ENCODE peak calls at places on chromosomes 3 and 15, in four cellular contexts. One of them, this sample, is unnamed.

GRCh38 chr3:191882289-191882688 is 421.3 kb downstream of the PYDC2 start:
- DNase-seq in NCI-H524: no peak
- DNase-seq in stimulated activated naive CD8-positive, alpha-beta T cell treated with anti-CD3 and anti-CD28 coated beads, Interleukin-15, amount 100 ng/mL, for 72 hours: no peak
- DNase-seq in HT1080: peak
- DNase-seq in this sample: peak

GRCh38 chr3:181446741-181447140 is 265.0 kb upstream of the SOX2 start:
- DNase-seq in NCI-H524: no peak
- DNase-seq in stimulated activated naive CD8-positive, alpha-beta T cell treated with anti-CD3 and anti-CD28 coated beads, Interleukin-15, amount 100 ng/mL, for 72 hours: no peak
- DNase-seq in HT1080: no peak
- DNase-seq in this sample: no peak

GRCh38 chr3:89964347-89964746 is 856.9 kb downstream of the EPHA3 start:
- DNase-seq in HT1080: no peak
- DNase-seq in stimulated activated naive CD8-positive, alpha-beta T cell treated with anti-CD3 and anti-CD28 coated beads, Interleukin-15, amount 100 ng/mL, for 72 hours: no peak
- DNase-seq in NCI-H524: no peak
- DNase-seq in this sample: peak

GRCh38 chr15:77821188-77821958 is 188.7 kb upstream of the LINGO1 start:
- DNase-seq in NCI-H524: peak
- DNase-seq in stimulated activated naive CD8-positive, alpha-beta T cell treated with anti-CD3 and anti-CD28 coated beads, Interleukin-15, amount 100 ng/mL, for 72 hours: peak
- DNase-seq in HT1080: peak
- DNase-seq in this sample: peak

GRCh38 chr15:32838820-32839219 is 121.0 kb downstream of the GREM1 start:
- DNase-seq in NCI-H524: peak
- DNase-seq in stimulated activated naive CD8-positive, alpha-beta T cell treated with anti-CD3 and anti-CD28 coated beads, Interleukin-15, amount 100 ng/mL, for 72 hours: no peak
- DNase-seq in HT1080: peak
- DNase-seq in this sample: no peak

GRCh38 chr3:155744626-155745324 is at the start of gene PLCH1:
- DNase-seq in stimulated activated naive CD8-positive, alpha-beta T cell treated with anti-CD3 and anti-CD28 coated beads, Interleukin-15, amount 100 ng/mL, for 72 hours: peak
- DNase-seq in NCI-H524: peak
- DNase-seq in HT1080: peak
- DNase-seq in this sample: no peak

GRCh38 chr3:43369404-43370345 is 83.3 kb downstream of the SNRK start:
- DNase-seq in stimulated activated naive CD8-positive, alpha-beta T cell treated with anti-CD3 and anti-CD28 coated beads, Interleukin-15, amount 100 ng/mL, for 72 hours: no peak
- DNase-seq in HT1080: no peak
- DNase-seq in NCI-H524: no peak
- DNase-seq in this sample: no peak

GRCh38 chr3:107981471-107982111 is 109.2 kb downstream of the CD47 start:
- DNase-seq in stimulated activated naive CD8-positive, alpha-beta T cell treated with anti-CD3 and anti-CD28 coated beads, Interleukin-15, amount 100 ng/mL, for 72 hours: no peak
- DNase-seq in HT1080: no peak
- DNase-seq in NCI-H524: no peak
- DNase-seq in this sample: no peak

GRCh38 chr3:17062736-17063135 is 178.0 kb downstream of the PLCL2 start:
- DNase-seq in NCI-H524: no peak
- DNase-seq in HT1080: no peak
- DNase-seq in stimulated activated naive CD8-positive, alpha-beta T cell treated with anti-CD3 and anti-CD28 coated beads, Interleukin-15, amount 100 ng/mL, for 72 hours: no peak
- DNase-seq in this sample: no peak

GRCh38 chr15:57647071-57647790 is 55.5 kb downstream of the MYZAP start:
- DNase-seq in NCI-H524: no peak
- DNase-seq in HT1080: no peak
- DNase-seq in stimulated activated naive CD8-positive, alpha-beta T cell treated with anti-CD3 and anti-CD28 coated beads, Interleukin-15, amount 100 ng/mL, for 72 hours: no peak
- DNase-seq in this sample: no peak

GRCh38 chr15:43868412-43868811 is 41.6 kb downstream of the WDR76 start:
- DNase-seq in NCI-H524: peak
- DNase-seq in stimulated activated naive CD8-positive, alpha-beta T cell treated with anti-CD3 and anti-CD28 coated beads, Interleukin-15, amount 100 ng/mL, for 72 hours: no peak
- DNase-seq in HT1080: no peak
- DNase-seq in this sample: no peak

GRCh38 chr3:192916455-192917257 is 1.0 kb downstream of the MB21D2 start:
- DNase-seq in stimulated activated naive CD8-positive, alpha-beta T cell treated with anti-CD3 and anti-CD28 coated beads, Interleukin-15, amount 100 ng/mL, for 72 hours: peak
- DNase-seq in NCI-H524: peak
- DNase-seq in HT1080: peak
- DNase-seq in this sample: peak

GRCh38 chr3:183324083-183324482 is 71.0 kb downstream of the B3GNT5 start:
- DNase-seq in NCI-H524: no peak
- DNase-seq in HT1080: peak
- DNase-seq in stimulated activated naive CD8-positive, alpha-beta T cell treated with anti-CD3 and anti-CD28 coated beads, Interleukin-15, amount 100 ng/mL, for 72 hours: no peak
- DNase-seq in this sample: peak

GRCh38 chr15:60275624-60276023 is 122.2 kb downstream of the ANXA2 start:
- DNase-seq in HT1080: no peak
- DNase-seq in stimulated activated naive CD8-positive, alpha-beta T cell treated with anti-CD3 and anti-CD28 coated beads, Interleukin-15, amount 100 ng/mL, for 72 hours: no peak
- DNase-seq in NCI-H524: no peak
- DNase-seq in this sample: no peak

GRCh38 chr15:72998226-72998625 is 54.0 kb upstream of the NEO1 start:
- DNase-seq in HT1080: no peak
- DNase-seq in stimulated activated naive CD8-positive, alpha-beta T cell treated with anti-CD3 and anti-CD28 coated beads, Interleukin-15, amount 100 ng/mL, for 72 hours: no peak
- DNase-seq in NCI-H524: no peak
- DNase-seq in this sample: peak

GRCh38 chr3:62332771-62333381 is 40.5 kb downstream of the FEZF2 start:
- DNase-seq in HT1080: peak
- DNase-seq in NCI-H524: peak
- DNase-seq in stimulated activated naive CD8-positive, alpha-beta T cell treated with anti-CD3 and anti-CD28 coated beads, Interleukin-15, amount 100 ng/mL, for 72 hours: no peak
- DNase-seq in this sample: peak

GRCh38 chr3:10373686-10374261 is 52.9 kb upstream of the SEC13 start:
- DNase-seq in NCI-H524: no peak
- DNase-seq in stimulated activated naive CD8-positive, alpha-beta T cell treated with anti-CD3 and anti-CD28 coated beads, Interleukin-15, amount 100 ng/mL, for 72 hours: no peak
- DNase-seq in HT1080: peak
- DNase-seq in this sample: peak

GRCh38 chr3:171935261-171936123 is 92.3 kb downstream of the TMEM212 start:
- DNase-seq in NCI-H524: no peak
- DNase-seq in stimulated activated naive CD8-positive, alpha-beta T cell treated with anti-CD3 and anti-CD28 coated beads, Interleukin-15, amount 100 ng/mL, for 72 hours: no peak
- DNase-seq in HT1080: no peak
- DNase-seq in this sample: no peak

GRCh38 chr3:140845878-140846277 is 95.8 kb upstream of the SLC25A36 start:
- DNase-seq in stimulated activated naive CD8-positive, alpha-beta T cell treated with anti-CD3 and anti-CD28 coated beads, Interleukin-15, amount 100 ng/mL, for 72 hours: no peak
- DNase-seq in NCI-H524: no peak
- DNase-seq in HT1080: no peak
- DNase-seq in this sample: no peak

GRCh38 chr15:42153874-42154575 is 2.4 kb downstream of the PLA2G4F start:
- DNase-seq in NCI-H524: no peak
- DNase-seq in stimulated activated naive CD8-positive, alpha-beta T cell treated with anti-CD3 and anti-CD28 coated beads, Interleukin-15, amount 100 ng/mL, for 72 hours: no peak
- DNase-seq in HT1080: no peak
- DNase-seq in this sample: no peak

GRCh38 chr3:53595660-53596059 is 101.2 kb downstream of the CACNA1D start:
- DNase-seq in stimulated activated naive CD8-positive, alpha-beta T cell treated with anti-CD3 and anti-CD28 coated beads, Interleukin-15, amount 100 ng/mL, for 72 hours: no peak
- DNase-seq in HT1080: no peak
- DNase-seq in NCI-H524: peak
- DNase-seq in this sample: no peak

GRCh38 chr3:124837065-124837464 is 50.1 kb downstream of the ITGB5 start:
- DNase-seq in stimulated activated naive CD8-positive, alpha-beta T cell treated with anti-CD3 and anti-CD28 coated beads, Interleukin-15, amount 100 ng/mL, for 72 hours: no peak
- DNase-seq in HT1080: no peak
- DNase-seq in NCI-H524: no peak
- DNase-seq in this sample: no peak

GRCh38 chr3:157107037-157107436 is 52.9 kb downstream of the CCNL1 start:
- DNase-seq in HT1080: no peak
- DNase-seq in stimulated activated naive CD8-positive, alpha-beta T cell treated with anti-CD3 and anti-CD28 coated beads, Interleukin-15, amount 100 ng/mL, for 72 hours: no peak
- DNase-seq in NCI-H524: no peak
- DNase-seq in this sample: no peak

GRCh38 chr3:126607214-126607908 is 47.6 kb downstream of the TXNRD3 start:
- DNase-seq in HT1080: peak
- DNase-seq in NCI-H524: no peak
- DNase-seq in stimulated activated naive CD8-positive, alpha-beta T cell treated with anti-CD3 and anti-CD28 coated beads, Interleukin-15, amount 100 ng/mL, for 72 hours: no peak
- DNase-seq in this sample: peak

GRCh38 chr3:52789746-52790040 is 4.9 kb upstream of the ITIH3 start:
- DNase-seq in HT1080: no peak
- DNase-seq in stimulated activated naive CD8-positive, alpha-beta T cell treated with anti-CD3 and anti-CD28 coated beads, Interleukin-15, amount 100 ng/mL, for 72 hours: no peak
- DNase-seq in NCI-H524: no peak
- DNase-seq in this sample: no peak

GRCh38 chr3:172375206-172375850 is 72.9 kb downstream of the GHSR start:
- DNase-seq in NCI-H524: no peak
- DNase-seq in stimulated activated naive CD8-positive, alpha-beta T cell treated with anti-CD3 and anti-CD28 coated beads, Interleukin-15, amount 100 ng/mL, for 72 hours: no peak
- DNase-seq in HT1080: no peak
- DNase-seq in this sample: no peak

GRCh38 chr3:102529452-102529851 is 94.6 kb downstream of the ZPLD1 start:
- DNase-seq in NCI-H524: peak
- DNase-seq in stimulated activated naive CD8-positive, alpha-beta T cell treated with anti-CD3 and anti-CD28 coated beads, Interleukin-15, amount 100 ng/mL, for 72 hours: no peak
- DNase-seq in HT1080: peak
- DNase-seq in this sample: peak

GRCh38 chr15:101264011-101264410 is 12.2 kb upstream of the CHSY1 start:
- DNase-seq in stimulated activated naive CD8-positive, alpha-beta T cell treated with anti-CD3 and anti-CD28 coated beads, Interleukin-15, amount 100 ng/mL, for 72 hours: no peak
- DNase-seq in HT1080: no peak
- DNase-seq in NCI-H524: no peak
- DNase-seq in this sample: no peak

GRCh38 chr3:116512281-116512680 is 67.0 kb upstream of the LSAMP start:
- DNase-seq in NCI-H524: no peak
- DNase-seq in stimulated activated naive CD8-positive, alpha-beta T cell treated with anti-CD3 and anti-CD28 coated beads, Interleukin-15, amount 100 ng/mL, for 72 hours: no peak
- DNase-seq in HT1080: no peak
- DNase-seq in this sample: no peak

GRCh38 chr3:31250116-31250813 is 282.5 kb upstream of the STT3B start:
- DNase-seq in NCI-H524: no peak
- DNase-seq in HT1080: peak
- DNase-seq in stimulated activated naive CD8-positive, alpha-beta T cell treated with anti-CD3 and anti-CD28 coated beads, Interleukin-15, amount 100 ng/mL, for 72 hours: no peak
- DNase-seq in this sample: peak

GRCh38 chr3:188244395-188244861 is 90.5 kb downstream of the LPP start:
- DNase-seq in stimulated activated naive CD8-positive, alpha-beta T cell treated with anti-CD3 and anti-CD28 coated beads, Interleukin-15, amount 100 ng/mL, for 72 hours: no peak
- DNase-seq in HT1080: peak
- DNase-seq in NCI-H524: no peak
- DNase-seq in this sample: peak

GRCh38 chr3:3664916-3665315 is 134.3 kb upstream of the LRRN1 start:
- DNase-seq in NCI-H524: no peak
- DNase-seq in stimulated activated naive CD8-positive, alpha-beta T cell treated with anti-CD3 and anti-CD28 coated beads, Interleukin-15, amount 100 ng/mL, for 72 hours: no peak
- DNase-seq in HT1080: peak
- DNase-seq in this sample: peak

GRCh38 chr3:87901141-87901540 is 157.7 kb downstream of the CGGBP1 start:
- DNase-seq in HT1080: no peak
- DNase-seq in stimulated activated naive CD8-positive, alpha-beta T cell treated with anti-CD3 and anti-CD28 coated beads, Interleukin-15, amount 100 ng/mL, for 72 hours: no peak
- DNase-seq in NCI-H524: no peak
- DNase-seq in this sample: no peak

This sample was measured in mammary epithelial cell.